ENCODE peak calls at places on chromosomes 11 and 22, in seven cellular contexts. W, F, U, Z, K, T and H are unnamed samples.

GRCh38 chr11:28738549-28738948 is 630.4 kb downstream of the METTL15 start:
- DNase-seq in K (no peak), T (no peak), W (peak), Z (no peak), F (no peak), U (peak), H (no peak)

GRCh38 chr22:29154364-29155048 is 51.2 kb upstream of the EMID1 start:
- DNase-seq in T (peak), W (peak), F (peak), U (peak), Z (no peak), K (peak), H (peak)

GRCh38 chr22:24434472-24435322 is 7.3 kb downstream of the ADORA2A start:
- DNase-seq in Z (no peak), F (peak), T (no peak), W (no peak), K (no peak), U (no peak), H (no peak)

GRCh38 chr11:134052988-134053945 is 15.6 kb upstream of the JAM3 start:
- DNase-seq in Z (no peak), K (no peak), F (no peak), T (peak), U (no peak), W (no peak), H (no peak)

GRCh38 chr11:126424471-126425039 is 69.1 kb downstream of the ST3GAL4 start:
- DNase-seq in T (no peak), W (no peak), K (no peak), Z (no peak), U (no peak), F (no peak), H (no peak)

GRCh38 chr11:16881074-16881709 is 133.0 kb downstream of the PLEKHA7 start:
- DNase-seq in W (peak), F (no peak), K (no peak), Z (no peak), T (no peak), U (peak), H (peak)

GRCh38 chr22:23849009-23850006 is 8.4 kb upstream of the SLC2A11 start:
- DNase-seq in K (peak), F (peak), Z (peak), W (peak), U (peak), T (peak), H (peak)

GRCh38 chr22:42692239-42693054 is 28.2 kb downstream of the A4GALT start:
- DNase-seq in F (no peak), K (no peak), W (no peak), Z (no peak), U (no peak), T (no peak), H (no peak)

GRCh38 chr11:115552151-115552550 is 47.9 kb upstream of the CADM1 start:
- DNase-seq in K (no peak), F (no peak), W (no peak), U (peak), Z (no peak), T (no peak), H (no peak)

GRCh38 chr11:76616676-76617552 is 53.6 kb downstream of the LRRC32 start:
- DNase-seq in Z (no peak), F (no peak), T (no peak), U (no peak), K (no peak), W (no peak), H (no peak)

GRCh38 chr22:30803679-30804078 is 109.0 kb downstream of the OSBP2 start:
- DNase-seq in W (no peak), F (no peak), T (no peak), U (no peak), Z (no peak), K (no peak), H (no peak)

GRCh38 chr11:121391914-121392313 is 60.2 kb upstream of the SORL1 start:
- DNase-seq in W (peak), Z (no peak), U (no peak), F (no peak), K (no peak), T (no peak), H (peak)

GRCh38 chr11:119641991-119642745 is 86.8 kb downstream of the NECTIN1 start:
- DNase-seq in K (no peak), W (peak), F (peak), U (no peak), T (no peak), Z (no peak), H (peak)

GRCh38 chr11:73597340-73597955 is 464 bp downstream of the FAM168A start:
- DNase-seq in U (no peak), W (no peak), F (peak), T (no peak), K (no peak), Z (no peak), H (no peak)

GRCh38 chr11:37072538-37072937 is 474.5 kb upstream of the RAG2 start:
- DNase-seq in Z (no peak), W (no peak), F (no peak), U (no peak), K (no peak), T (no peak), H (no peak)

GRCh38 chr11:73652046-73652730 is 5.8 kb downstream of the PLEKHB1 start:
- DNase-seq in U (peak), W (no peak), T (peak), F (no peak), Z (no peak), K (no peak), H (no peak)

GRCh38 chr22:30969532-30970355 is 679 bp downstream of the TUG1 start:
- DNase-seq in T (no peak), U (peak), W (peak), Z (no peak), K (no peak), F (peak), H (peak)

GRCh38 chr11:11430431-11430830 is 77.4 kb upstream of the CSNK2A3 start:
- DNase-seq in W (no peak), F (no peak), T (no peak), K (no peak), U (peak), Z (no peak), H (peak)

GRCh38 chr11:18495268-18495667 is 31.5 kb downstream of the TSG101 start:
- DNase-seq in F (no peak), U (no peak), T (no peak), Z (no peak), K (no peak), W (no peak), H (no peak)

GRCh38 chr22:33922268-33922667 is 2.0 kb upstream of the LARGE1 start:
- DNase-seq in W (no peak), Z (no peak), K (no peak), T (no peak), U (peak), F (peak), H (no peak)

GRCh38 chr11:72576661-72577060 is 97.6 kb downstream of the PDE2A start:
- DNase-seq in W (no peak), T (no peak), U (no peak), F (no peak), Z (no peak), K (no peak), H (no peak)

GRCh38 chr11:1382831-1383607 is 6.7 kb upstream of the BRSK2 start:
- DNase-seq in W (peak), U (peak), K (no peak), F (peak), T (peak), Z (no peak), H (peak)

GRCh38 chr22:29478326-29479276 is 1.4 kb upstream of the NEFH start:
- DNase-seq in F (peak), K (peak), U (no peak), Z (no peak), T (no peak), W (no peak), H (no peak)